ENCODE peak calls at places on chromosomes 4 and X, in five cellular contexts. P is heart left ventricle; N is activated T-helper 1 cell treated with anti-CD3 and anti-CD28 coated beads, Interleukin-12 subunit alpha, Interleukin-12 subunit beta, Interleukin-2, Interleukin-4 antibody, amounts not matched to agents 30 ng/mL and 10 ng/mL and 1 ng/mL, durations not matched to agents 14 hours and 24 hours and 36 hours; H is NB4; D is neural crest cell. M is an unnamed sample.

GRCh38 chrX:27591938-27592337 is 1.8 kb downstream of the DCAF8L2 start:
- DNase-seq in P (no peak), N (no peak), H (no peak), D (no peak), M (no peak)

GRCh38 chr4:149993030-149993429 is 85.2 kb upstream of the DCLK2 start:
- DNase-seq in P (no peak), N (no peak), H (no peak), D (no peak), M (no peak)

GRCh38 chr4:184924516-184924915 is 93.8 kb upstream of the HELT start:
- DNase-seq in P (no peak), N (no peak), H (peak), D (no peak), M (no peak)

GRCh38 chr4:119835511-119835910 is 206.9 kb upstream of the PDE5A start:
- DNase-seq in P (no peak), N (no peak), H (no peak), D (no peak), M (no peak)

GRCh38 chr4:48910511-48910910 is 3.9 kb upstream of the OCIAD2 start:
- DNase-seq in P (no peak), N (no peak), H (no peak), D (no peak), M (no peak)

GRCh38 chrX:264634-265455 is 16.3 kb upstream of the PLCXD1 start:
- DNase-seq in P (no peak), N (no peak), H (peak), D (no peak), M (no peak)

GRCh38 chrX:67693928-67694327 is 150.1 kb downstream of the AR start:
- DNase-seq in P (no peak), N (no peak), H (no peak), D (no peak), M (no peak)

GRCh38 chr4:105741548-105741947 is 33.0 kb downstream of the GSTCD start:
- DNase-seq in P (no peak), N (no peak), H (no peak), D (no peak), M (no peak)

GRCh38 chr4:112277220-112277619 is 8.5 kb downstream of the TIFA start:
- DNase-seq in P (no peak), N (no peak), H (no peak), D (no peak), M (no peak)